ENCODE peak calls at places on chromosomes 4 and X, in eight cellular contexts. H is type B pancreatic cell; A is C1 segment of cervical spinal cord; D is ovary; F is Caki2; J is stimulated activated CD4-positive, alpha-beta T cell treated with anti-CD3 and anti-CD28 coated beads, TNF-alpha, amount 100 ng/mL, for 4 hours; M is AML-193; T is GM13976. X is an unnamed sample.

GRCh38 chr4:70059149-70059548 is 8.9 kb downstream of the HTN1 start:
- DNase-seq in A (no peak), F (no peak), J (no peak), H (no peak), D (no peak), T (no peak), M (no peak), X (no peak)

GRCh38 chr4:105630670-105631655 is 77.5 kb downstream of the INTS12 start:
- DNase-seq in J (no peak), H (no peak), A (no peak), T (no peak), D (no peak), M (no peak), F (no peak), X (no peak)

GRCh38 chr4:185304944-185305690 is 90.6 kb downstream of the LRP2BP start:
- DNase-seq in F (peak), M (no peak), T (peak), D (no peak), J (no peak), A (peak), H (no peak), X (peak)

GRCh38 chr4:187602339-187603092 is 393.1 kb upstream of the ZFP42 start:
- DNase-seq in J (no peak), D (no peak), H (no peak), A (no peak), M (no peak), F (no peak), T (no peak), X (no peak)

GRCh38 chr4:122584517-122584916 is 36.3 kb downstream of the IL21 start:
- DNase-seq in J (no peak), A (no peak), T (peak), H (no peak), F (no peak), M (no peak), D (no peak), X (no peak)

GRCh38 chr4:15717126-15717525 is 14.3 kb downstream of the BST1 start:
- DNase-seq in J (no peak), T (no peak), H (no peak), M (no peak), F (no peak), D (no peak), A (no peak), X (no peak)

GRCh38 chr4:145755802-145756201 is 75.9 kb downstream of the C4orf51 start:
- DNase-seq in J (no peak), F (no peak), D (no peak), A (no peak), T (no peak), M (no peak), H (no peak), X (no peak)

GRCh38 chr4:148118628-148119027 is 323.6 kb downstream of the NR3C2 start:
- DNase-seq in H (no peak), A (no peak), T (no peak), J (no peak), F (no peak), D (no peak), M (no peak), X (no peak)

GRCh38 chr4:55635282-55635681 is 816 bp downstream of the NMU start:
- DNase-seq in J (no peak), H (no peak), T (no peak), M (no peak), D (no peak), F (no peak), A (no peak), X (no peak)

GRCh38 chrX:145405012-145405411 is 157.7 kb downstream of the SPANXN1 start:
- DNase-seq in H (no peak), D (no peak), A (no peak), J (no peak), F (no peak), M (peak), T (peak), X (peak)

GRCh38 chr4:184649971-184650855 is 675 bp downstream of the PRIMPOL start:
- DNase-seq in A (no peak), H (no peak), F (no peak), D (no peak), T (no peak), J (no peak), M (peak), X (peak)

GRCh38 chr4:141142423-141142822 is 9.2 kb upstream of the RNF150 start:
- DNase-seq in M (peak), F (no peak), J (no peak), A (no peak), D (no peak), H (no peak), T (no peak), X (peak)

GRCh38 chr4:108920688-108921087 is 157.8 kb upstream of the ETNPPL start:
- DNase-seq in D (no peak), T (no peak), A (no peak), H (no peak), J (no peak), M (no peak), F (no peak), X (no peak)